ENCODE peak calls at places on chromosome 4, in ten cellular contexts. L is endodermal cell, G is GM23338, S is left lung, D is testis, N is upper lobe of right lung, P is AG09319, E is PC-9, T is mesothelial cell of epicardium, U is foreskin fibroblast. F is an unnamed sample.

GRCh38 chr4:181528570-181529184 is 714.5 kb upstream of the TENM3 start:
- DNase-seq in P (peak), U (peak), N (peak), S (no peak), G (peak), E (peak), T (peak), D (peak), L (peak), F (no peak)

GRCh38 chr4:101961144-101961543 is 170.6 kb downstream of the BANK1 start:
- DNase-seq in N (no peak), U (peak), D (no peak), T (no peak), P (no peak), G (no peak), L (no peak), S (no peak), E (no peak), F (no peak)

GRCh38 chr4:8742546-8742945 is 129.1 kb downstream of the HMX1 start:
- DNase-seq in N (peak), L (peak), D (no peak), P (no peak), G (no peak), U (no peak), S (no peak), E (no peak), T (no peak), F (no peak)

GRCh38 chr4:145839151-145839550 is 99.5 kb downstream of the ZNF827 start:
- DNase-seq in P (no peak), U (no peak), S (peak), E (no peak), N (no peak), T (no peak), G (peak), D (no peak), L (peak), F (no peak)

GRCh38 chr4:12703076-12703475 is 781.1 kb downstream of the RAB28 start:
- DNase-seq in P (no peak), S (no peak), D (no peak), L (no peak), E (no peak), U (no peak), T (no peak), N (no peak), G (no peak), F (no peak)

GRCh38 chr4:534576-535151 is 35.7 kb downstream of the PIGG start:
- DNase-seq in T (no peak), U (no peak), P (no peak), E (no peak), S (no peak), G (no peak), N (no peak), L (no peak), D (no peak), F (no peak)

GRCh38 chr4:53592686-53593641 is 1.7 kb upstream of the LNX1 start:
- DNase-seq in G (peak), E (peak), U (no peak), D (no peak), N (peak), T (no peak), S (peak), P (no peak), L (peak), F (no peak)

GRCh38 chr4:77437079-77437478 is 168.5 kb upstream of the CXCL13 start:
- DNase-seq in N (no peak), D (no peak), U (no peak), T (no peak), L (no peak), G (peak), E (no peak), S (no peak), P (no peak), F (no peak)

GRCh38 chr4:119671205-119671604 is 42.6 kb upstream of the PDE5A start:
- DNase-seq in E (no peak), T (no peak), L (no peak), S (no peak), G (no peak), D (no peak), P (no peak), N (no peak), U (no peak), F (no peak)

GRCh38 chr4:54585321-54586000 is 72.3 kb upstream of the KIT start:
- DNase-seq in P (no peak), S (no peak), U (peak), E (no peak), L (no peak), G (no peak), T (no peak), N (no peak), D (no peak), F (no peak)

GRCh38 chr4:26462874-26463273 is 27.4 kb downstream of the CCKAR start:
- DNase-seq in S (no peak), N (no peak), G (no peak), U (no peak), E (no peak), L (no peak), D (no peak), T (no peak), P (no peak), F (no peak)

GRCh38 chr4:76772498-76773106 is 125.3 kb downstream of the SOWAHB start:
- DNase-seq in U (peak), G (peak), D (no peak), L (no peak), P (no peak), T (no peak), S (no peak), N (no peak), E (no peak), F (no peak)

GRCh38 chr4:85496933-85497332 is 22.0 kb downstream of the ARHGAP24 start:
- DNase-seq in E (no peak), L (no peak), S (no peak), G (no peak), D (no peak), N (no peak), U (peak), T (no peak), P (no peak), F (no peak)

GRCh38 chr4:178745203-178745602 is 1303.0 kb upstream of the AGA start:
- DNase-seq in T (no peak), U (no peak), D (no peak), S (no peak), N (no peak), L (no peak), E (no peak), G (no peak), P (no peak), F (no peak)

GRCh38 chr4:14883166-14883565 is 119.1 kb upstream of the CPEB2 start:
- DNase-seq in D (no peak), N (no peak), U (no peak), E (no peak), L (peak), T (no peak), S (no peak), G (no peak), P (no peak), F (no peak)

GRCh38 chr4:154119317-154119716 is 330.4 kb upstream of the SFRP2 start:
- DNase-seq in N (no peak), P (no peak), L (peak), S (no peak), E (no peak), T (no peak), G (peak), U (peak), D (no peak), F (no peak)

GRCh38 chr4:25080571-25080970 is 49.8 kb upstream of the LGI2 start:
- DNase-seq in S (no peak), P (no peak), L (no peak), U (no peak), E (no peak), D (no peak), T (no peak), N (no peak), G (no peak), F (no peak)

GRCh38 chr4:19455196-19455595 is 796.5 kb upstream of the SLIT2 start:
- DNase-seq in D (peak), P (no peak), L (no peak), G (no peak), N (no peak), T (no peak), E (no peak), U (no peak), S (no peak), F (no peak)

GRCh38 chr4:171622729-171623128 is 190.5 kb upstream of the GALNTL6 start:
- DNase-seq in T (no peak), E (no peak), D (no peak), L (no peak), U (no peak), N (no peak), S (no peak), P (no peak), G (no peak), F (no peak)

GRCh38 chr4:88033309-88033708 is 25.9 kb downstream of the PKD2 start:
- DNase-seq in N (no peak), D (peak), E (peak), T (no peak), S (no peak), P (peak), U (peak), L (peak), G (peak), F (peak)

GRCh38 chr4:140806175-140806574 is 50.0 kb upstream of the TBC1D9 start:
- DNase-seq in T (no peak), U (no peak), S (no peak), E (no peak), L (no peak), N (no peak), P (no peak), G (no peak), D (no peak), F (no peak)

GRCh38 chr4:160213377-160213776 is 1110.5 kb downstream of the RAPGEF2 start:
- DNase-seq in T (no peak), S (no peak), E (no peak), U (no peak), N (no peak), G (no peak), P (no peak), D (no peak), L (no peak), F (no peak)

GRCh38 chr4:98505991-98506390 is 152.4 kb downstream of the TSPAN5 start:
- DNase-seq in P (no peak), G (no peak), U (no peak), S (no peak), E (no peak), N (no peak), D (no peak), T (no peak), L (no peak), F (no peak)

GRCh38 chr4:76611164-76611563 is 176.1 kb downstream of the SHROOM3 start:
- DNase-seq in U (no peak), T (no peak), G (peak), L (peak), E (no peak), S (no peak), P (no peak), D (no peak), N (no peak), F (no peak)

GRCh38 chr4:186500721-186501304 is 54.6 kb downstream of the MTNR1A start:
- DNase-seq in U (no peak), N (no peak), D (peak), L (no peak), S (no peak), P (no peak), G (peak), T (no peak), E (no peak), F (no peak)

DNA sequence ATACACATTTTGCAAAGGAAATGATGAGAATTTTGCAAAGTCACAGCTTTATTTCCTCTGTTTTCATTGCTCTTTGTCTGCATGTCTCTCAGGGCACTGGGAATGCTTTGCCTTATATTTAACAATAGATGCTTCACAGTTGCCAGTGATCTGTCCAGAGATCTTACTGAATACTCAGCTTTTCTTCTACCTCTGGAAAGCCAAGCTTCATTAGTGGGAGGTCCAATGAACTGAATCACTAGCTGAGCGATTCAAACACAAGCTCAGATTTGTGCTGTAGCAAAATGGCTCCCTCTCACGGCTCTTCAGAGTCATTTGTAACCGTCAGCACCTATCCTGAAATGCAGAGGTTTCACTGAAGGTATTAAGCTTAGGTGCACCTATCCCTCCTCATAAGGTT is 138.9 kb downstream of the DCLK2 start:
- DNase-seq in L (no peak), N (no peak), D (no peak), T (no peak), S (no peak), E (no peak), G (peak), U (peak), P (peak), F (peak)
- TF ChIP-seq CTCF in L (peak), N (peak), D (peak), T (no peak), S (no peak), E (no peak), G (peak), U (peak), P (peak), F (peak)

GRCh38 chr4:82284858-82285805 is 88.7 kb downstream of the HNRNPD start:
- DNase-seq in L (peak), E (peak), U (peak), P (peak), S (peak), D (peak), N (peak), G (peak), T (peak), F (peak)
- TF ChIP-seq CTCF in L (peak), E (peak), U (peak), P (peak), S (peak), D (peak), N (peak), G (peak), T (peak), F (no peak)

GRCh38 chr4:41994461-41994860 is 4.1 kb downstream of the SLC30A9 start:
- DNase-seq in D (no peak), G (peak), N (no peak), U (no peak), S (no peak), P (no peak), T (no peak), E (no peak), L (no peak), F (no peak)
- TF ChIP-seq CTCF in D (no peak), G (no peak), N (no peak), U (no peak), S (no peak), P (no peak), T (no peak), E (no peak), L (peak), F (no peak)

GRCh38 chr4:156169011-156169410 is 215.3 kb upstream of the CTSO start:
- DNase-seq in D (peak), G (peak), N (no peak), P (peak), T (peak), S (no peak), L (peak), E (peak), U (peak), F (no peak)
- TF ChIP-seq CTCF in D (no peak), G (peak), N (peak), P (peak), T (peak), S (peak), L (peak), E (peak), U (peak), F (peak)

GRCh38 chr4:111475696-111476095 is 669.6 kb upstream of the FAM241A start:
- DNase-seq in T (no peak), N (no peak), D (no peak), P (no peak), U (peak), L (no peak), E (no peak), G (no peak), S (no peak), F (no peak)

GRCh38 chr4:111475001-111475400 is 670.3 kb upstream of the FAM241A start:
- DNase-seq in G (peak), S (no peak), P (peak), T (peak), U (peak), L (peak), D (peak), N (no peak), E (peak), F (no peak)
- TF ChIP-seq CTCF in G (peak), S (no peak), P (peak), T (peak), U (peak), L (peak), D (no peak), N (peak), E (peak), F (peak)

DNA sequence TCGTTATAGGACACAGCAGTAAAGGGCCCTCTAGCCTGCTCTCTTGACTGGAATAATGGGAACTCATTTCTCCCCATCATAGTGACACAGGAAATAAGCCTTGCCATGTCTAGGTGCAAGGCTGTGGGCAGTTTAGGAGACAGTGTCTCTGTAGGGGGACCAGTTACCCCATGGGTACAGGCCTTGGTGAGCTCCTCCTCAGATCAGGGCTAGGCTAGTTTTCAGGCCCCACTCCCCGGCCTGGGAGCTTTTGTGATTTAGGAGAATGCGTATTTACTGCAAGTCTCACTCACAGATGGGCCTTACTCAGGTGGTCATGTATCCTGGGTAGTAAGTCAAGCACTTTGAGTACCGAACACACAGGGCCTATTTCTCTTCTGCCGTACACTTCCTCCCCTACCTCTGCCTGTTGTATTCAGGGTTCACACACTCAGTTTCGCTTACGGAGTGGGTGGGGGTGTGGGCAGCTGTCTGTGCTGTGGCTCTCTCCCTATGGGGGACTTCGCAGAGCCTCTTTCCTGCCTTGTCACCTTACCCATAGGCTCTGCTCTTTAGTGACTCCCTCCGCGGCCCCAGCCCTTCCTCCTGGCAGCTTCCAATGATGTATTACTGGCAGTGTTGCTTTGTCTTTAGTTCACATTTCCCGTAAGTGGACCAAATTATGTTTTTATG is 34.2 kb downstream of the FAM193A start:
- DNase-seq in U (no peak), L (no peak), D (no peak), P (no peak), G (peak), N (no peak), S (no peak), T (no peak), E (no peak), F (no peak)
- TF ChIP-seq CTCF in U (no peak), L (no peak), D (no peak), P (no peak), G (no peak), N (no peak), S (no peak), T (no peak), E (no peak), F (no peak)

DNA sequence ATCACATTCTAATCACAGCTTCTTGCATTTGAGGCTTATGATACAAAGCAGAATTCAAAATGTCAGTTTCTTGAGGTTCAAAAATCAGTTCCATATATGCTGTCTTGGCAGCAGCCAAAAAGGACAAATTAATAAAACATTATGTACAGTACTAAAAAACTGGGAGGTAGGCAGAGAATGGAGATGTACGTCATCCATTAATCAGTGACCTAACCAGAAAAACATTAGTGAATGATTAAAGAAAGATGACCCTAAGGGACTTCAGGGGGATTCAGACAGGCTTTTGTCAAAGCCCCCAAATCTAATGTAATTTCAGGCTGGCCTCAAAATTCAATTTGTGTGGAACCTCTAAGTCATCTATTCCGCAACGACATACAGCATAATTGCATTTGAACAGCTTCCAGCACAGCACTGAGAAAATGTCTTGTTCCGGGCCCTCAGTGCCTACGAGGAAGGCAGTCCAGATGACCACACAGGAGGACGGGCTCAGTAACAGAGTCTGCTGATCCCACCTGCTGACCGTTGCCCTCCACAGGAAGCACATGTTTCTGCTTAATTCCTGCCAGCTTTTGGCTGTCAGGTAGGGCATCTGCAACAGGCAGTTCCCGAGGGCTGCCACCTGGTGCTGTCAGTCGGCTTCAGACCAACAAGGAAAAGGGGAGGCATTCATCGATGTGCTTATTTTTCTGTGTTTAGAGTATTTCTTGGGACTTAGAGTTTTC is 83.8 kb upstream of the HHIP start:
- DNase-seq in U (no peak), N (no peak), G (peak), T (no peak), E (no peak), L (peak), S (no peak), P (no peak), D (no peak), F (no peak)
- TF ChIP-seq CTCF in U (no peak), N (no peak), G (peak), T (no peak), E (no peak), L (peak), S (no peak), P (no peak), D (no peak), F (no peak)

GRCh38 chr4:173834151-173834550 is 304.1 kb upstream of the HAND2 start:
- DNase-seq in E (no peak), D (no peak), L (no peak), N (no peak), S (no peak), U (peak), T (no peak), P (no peak), G (peak), F (no peak)
- TF ChIP-seq CTCF in E (no peak), D (no peak), L (peak), N (no peak), S (no peak), U (no peak), T (peak), P (no peak), G (peak), F (peak)